ENCODE peak calls at places on chromosomes 2 and 18, in eight cellular contexts. A is heart right ventricle, F is left lung, J is upper lobe of right lung, O is Panc1, X is HepG2, I is RWPE2, B is right cardiac atrium. Q is an unnamed sample.

GRCh38 chr18:3395466-3395865 is 54.5 kb upstream of the TGIF1 start:
- ATAC-seq in I (no peak), B (no peak), A (no peak), X (no peak), J (no peak), O (no peak), F (no peak), Q (no peak)

GRCh38 chr2:200308421-200309295 is 2.2 kb downstream of the SPATS2L start:
- ATAC-seq in A (no peak), F (no peak), J (no peak), B (no peak), I (no peak), O (no peak), X (no peak), Q (no peak)

GRCh38 chr2:43539436-43539835 is 56.4 kb downstream of the THADA start:
- ATAC-seq in I (no peak), B (no peak), J (no peak), F (no peak), A (no peak), X (no peak), O (no peak), Q (no peak)

GRCh38 chr2:196380575-196380974 is 209.2 kb upstream of the STK17B start:
- ATAC-seq in F (no peak), O (no peak), A (peak), B (peak), I (no peak), X (no peak), J (no peak), Q (no peak)

GRCh38 chr2:112583497-112584133 is 794 bp upstream of the CHCHD5 start:
- ATAC-seq in X (peak), A (no peak), J (no peak), B (no peak), I (no peak), O (no peak), F (peak), Q (no peak)

GRCh38 chr18:75235891-75236290 is 25.3 kb downstream of the TSHZ1 start:
- ATAC-seq in A (no peak), B (no peak), O (no peak), X (no peak), I (no peak), J (no peak), F (no peak), Q (no peak)

GRCh38 chr2:86211033-86211795 is 12.0 kb downstream of the MRPL35 start:
- ATAC-seq in X (peak), F (peak), I (no peak), B (no peak), J (peak), O (no peak), A (no peak), Q (no peak)

GRCh38 chr2:25397777-25398176 is 56.1 kb upstream of the DNMT3A start:
- ATAC-seq in O (no peak), X (no peak), A (no peak), F (no peak), J (no peak), I (no peak), B (no peak), Q (no peak)

GRCh38 chr2:66366619-66367018 is 68.3 kb upstream of the MEIS1 start:
- ATAC-seq in X (no peak), O (no peak), A (no peak), B (no peak), I (no peak), J (no peak), F (no peak), Q (no peak)

GRCh38 chr2:66446178-66446860 is 11.4 kb downstream of the MEIS1 start:
- ATAC-seq in I (no peak), X (no peak), A (peak), J (peak), F (peak), B (peak), O (no peak), Q (peak)

GRCh38 chr2:36146765-36147164 is 208.8 kb upstream of the CRIM1 start:
- ATAC-seq in A (no peak), O (no peak), J (no peak), F (no peak), B (no peak), X (no peak), I (no peak), Q (no peak)

GRCh38 chr18:23137093-23137640 is 1.9 kb downstream of the CABLES1 start:
- ATAC-seq in A (no peak), I (no peak), X (no peak), B (peak), J (peak), O (no peak), F (peak), Q (no peak)

GRCh38 chr2:127016329-127016728 is 90.6 kb downstream of the BIN1 start:
- ATAC-seq in I (no peak), J (no peak), B (no peak), F (no peak), X (no peak), O (no peak), A (peak), Q (no peak)

GRCh38 chr2:38433607-38433975 is 56.5 kb upstream of the ATL2 start:
- ATAC-seq in F (no peak), I (peak), O (no peak), J (no peak), X (no peak), A (no peak), B (no peak), Q (no peak)

GRCh38 chr2:219596954-219597551 is 604 bp upstream of the STK11IP start:
- ATAC-seq in O (peak), A (peak), B (peak), I (peak), F (peak), X (peak), J (no peak), Q (no peak)

GRCh38 chr18:61187971-61188370 is 145.3 kb upstream of the CDH20 start:
- ATAC-seq in F (no peak), O (no peak), B (no peak), X (no peak), I (no peak), A (no peak), J (no peak), Q (no peak)

GRCh38 chr2:174341995-174342571 is 7.3 kb downstream of the SP9 start:
- ATAC-seq in I (peak), F (peak), B (peak), J (peak), X (peak), O (peak), A (peak), Q (peak)

GRCh38 chr2:86274265-86274917 is 63.0 kb downstream of the REEP1 start:
- ATAC-seq in B (no peak), F (peak), I (peak), X (no peak), J (no peak), O (no peak), A (peak), Q (no peak)

GRCh38 chr18:22355069-22355468 is 62.6 kb downstream of the CTAGE1 start:
- ATAC-seq in J (no peak), X (no peak), B (peak), A (peak), O (no peak), I (no peak), F (no peak), Q (no peak)

GRCh38 chr2:121564905-121565304 is 34.2 kb downstream of the RNU4ATAC start:
- ATAC-seq in A (peak), F (no peak), B (no peak), J (peak), I (no peak), X (peak), O (no peak), Q (no peak)

GRCh38 chr2:199379251-199379650 is 78.5 kb downstream of the SATB2 start:
- ATAC-seq in I (peak), B (no peak), X (no peak), A (no peak), F (no peak), J (no peak), O (peak), Q (no peak)

GRCh38 chr2:135935914-135936313 is 49.5 kb downstream of the DARS1 start:
- ATAC-seq in O (no peak), X (no peak), A (no peak), F (no peak), J (no peak), I (no peak), B (no peak), Q (no peak)

GRCh38 chr2:111031546-111032484 is 88.9 kb upstream of the BCL2L11 start:
- ATAC-seq in X (no peak), B (peak), O (no peak), A (peak), J (peak), I (no peak), F (peak), Q (no peak)

GRCh38 chr2:213848631-213849030 is 562.2 kb upstream of the VWC2L start:
- ATAC-seq in F (no peak), O (no peak), I (peak), A (no peak), X (no peak), B (no peak), J (no peak), Q (no peak)

GRCh38 chr2:60535392-60536312 is 17.8 kb downstream of the BCL11A start:
- ATAC-seq in X (no peak), J (no peak), I (no peak), O (no peak), F (no peak), B (no peak), A (no peak), Q (no peak)

GRCh38 chr2:47503481-47504070 is 100.6 kb downstream of the MSH2 start:
- ATAC-seq in F (no peak), I (no peak), B (no peak), O (no peak), J (no peak), A (no peak), X (peak), Q (no peak)

GRCh38 chr2:232522014-232522854 is 2.0 kb downstream of the PRSS56 start:
- ATAC-seq in X (peak), B (peak), A (peak), O (peak), I (peak), J (peak), F (peak), Q (peak)

GRCh38 chr2:102839668-102840388 is 78.0 kb downstream of the TMEM182 start:
- ATAC-seq in F (no peak), O (no peak), B (no peak), A (peak), X (peak), J (peak), I (no peak), Q (no peak)

GRCh38 chr18:47204908-47205522 is 28.9 kb upstream of the IER3IP1 start:
- ATAC-seq in F (peak), B (peak), O (peak), J (peak), A (no peak), I (peak), X (peak), Q (no peak)

GRCh38 chr18:1732143-1732542 is 827.5 kb downstream of the ADCYAP1 start:
- ATAC-seq in O (no peak), B (no peak), I (no peak), J (no peak), F (no peak), A (no peak), X (no peak), Q (no peak)

GRCh38 chr2:153165021-153165420 is 313.5 kb downstream of the RPRM start:
- ATAC-seq in O (no peak), J (no peak), B (no peak), F (no peak), I (no peak), A (no peak), X (no peak), Q (no peak)

GRCh38 chr18:78542204-78542603 is 437.4 kb upstream of the SALL3 start:
- ATAC-seq in F (peak), X (no peak), O (no peak), I (peak), A (peak), B (peak), J (peak), Q (peak)
- H3K4me3 ChIP-seq in F (no peak), X (no peak), O (no peak), I (no peak), A (no peak), B (no peak), J (no peak), Q (no peak)

GRCh38 chr2:98508690-98509054 is 64.0 kb downstream of the INPP4A start:
- ATAC-seq in J (peak), O (no peak), F (peak), B (peak), A (peak), X (no peak), I (no peak), Q (peak)
- H3K27ac ChIP-seq in J (peak), O (no peak), F (peak), B (peak), A (peak), X (no peak), I (no peak), Q (no peak)

GRCh38 chr18:12408247-12408869 is 629 bp downstream of the PRELID3A start:
- ATAC-seq in O (peak), J (peak), I (no peak), X (no peak), B (no peak), A (no peak), F (peak), Q (no peak)
- H3K4me3 ChIP-seq in O (peak), J (peak), I (peak), X (no peak), B (peak), A (peak), F (peak), Q (peak)

GRCh38 chr2:79929624-79930023 is 374.9 kb downstream of the LRRTM1 start:
- ATAC-seq in I (no peak), F (no peak), X (no peak), J (no peak), O (no peak), B (no peak), A (no peak), Q (no peak)
- H3K27ac ChIP-seq in I (no peak), F (no peak), X (no peak), J (no peak), O (no peak), B (no peak), A (no peak), Q (no peak)

GRCh38 chr2:222290691-222291484 is 7.9 kb downstream of the PAX3 start:
- ATAC-seq in J (peak), F (no peak), I (no peak), A (peak), O (no peak), X (peak), B (peak), Q (no peak)

GRCh38 chr2:222290371-222290690 is 8.5 kb downstream of the PAX3 start:
- ATAC-seq in X (no peak), J (no peak), B (no peak), I (no peak), A (no peak), F (no peak), O (no peak), Q (no peak)

GRCh38 chr2:222292738-222293134 is 6.1 kb downstream of the PAX3 start:
- ATAC-seq in A (no peak), B (no peak), F (no peak), O (no peak), X (no peak), I (no peak), J (no peak), Q (no peak)

GRCh38 chr2:222292113-222292737 is 6.6 kb downstream of the PAX3 start:
- ATAC-seq in J (no peak), F (no peak), X (no peak), I (no peak), A (no peak), O (no peak), B (no peak), Q (no peak)

GRCh38 chr2:222291485-222291841 is 7.3 kb downstream of the PAX3 start:
- ATAC-seq in J (no peak), O (no peak), B (no peak), X (peak), I (no peak), A (no peak), F (no peak), Q (no peak)
- H3K4me3 ChIP-seq in J (no peak), O (no peak), B (no peak), X (no peak), I (no peak), A (no peak), F (no peak), Q (no peak)

GRCh38 chr2:241772063-241772499 is 4.5 kb upstream of the GAL3ST2 start:
- ATAC-seq in X (no peak), A (no peak), O (no peak), J (no peak), F (no peak), I (no peak), B (no peak), Q (no peak)

GRCh38 chr2:241775223-241776177 is 1.1 kb upstream of the GAL3ST2 start:
- ATAC-seq in I (no peak), O (peak), B (no peak), X (peak), F (no peak), A (no peak), J (no peak), Q (no peak)

GRCh38 chr2:241774419-241775222 is 2.0 kb upstream of the GAL3ST2 start:
- ATAC-seq in J (no peak), X (peak), A (no peak), B (no peak), I (peak), F (no peak), O (peak), Q (no peak)

GRCh38 chr2:241771286-241772062 is 5.1 kb upstream of the GAL3ST2 start:
- ATAC-seq in F (peak), X (peak), A (peak), I (no peak), J (no peak), B (peak), O (no peak), Q (peak)

DNA sequence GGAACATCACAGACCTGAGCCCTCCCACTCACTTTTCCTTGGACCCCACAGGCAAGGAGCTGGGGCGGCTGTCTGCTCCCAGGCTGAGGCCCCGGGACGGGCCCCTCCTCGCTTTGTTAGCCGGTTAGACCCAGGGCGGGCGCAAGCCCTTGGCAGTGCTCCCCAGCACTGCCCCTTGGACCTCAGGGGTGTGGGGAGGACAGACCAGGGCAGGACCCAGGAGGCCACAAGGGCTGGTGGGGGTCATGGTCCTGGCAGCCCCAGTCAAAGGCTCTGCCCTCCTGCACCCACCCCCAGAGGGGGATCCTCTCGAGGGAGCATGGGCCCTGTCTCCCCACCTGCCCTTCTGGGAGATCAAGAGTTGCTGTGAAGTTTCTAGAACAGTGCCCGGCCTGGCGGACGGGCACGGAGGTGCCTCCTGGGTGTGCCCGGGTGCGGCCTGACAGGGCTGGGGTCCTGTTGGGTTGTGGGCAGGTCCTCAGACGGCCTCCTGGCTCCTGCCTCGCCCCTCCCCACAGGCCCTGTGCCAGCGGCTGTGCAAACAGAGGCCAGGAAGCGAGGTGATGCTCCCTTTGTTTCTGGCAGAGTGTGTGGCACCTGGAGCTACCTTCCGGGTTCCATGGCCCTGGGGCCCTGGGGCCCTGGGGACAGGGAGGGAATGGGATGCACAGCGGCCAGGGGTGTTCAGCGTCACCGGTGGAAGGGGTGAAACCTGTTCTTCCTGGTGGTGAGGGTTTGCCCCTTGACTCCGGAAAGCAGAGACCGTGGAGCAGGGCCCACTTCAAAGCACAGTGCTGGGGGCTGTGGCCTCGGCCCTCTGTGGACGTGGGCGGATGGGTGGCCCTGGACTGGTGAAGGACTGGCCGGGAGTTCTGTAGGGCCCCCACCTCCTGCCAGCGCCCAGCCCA is 2.9 kb upstream of the GAL3ST2 start:
- ATAC-seq in O (peak), A (no peak), I (no peak), B (no peak), X (peak), J (no peak), F (no peak), Q (no peak)
- H3K27ac ChIP-seq in O (no peak), A (no peak), I (no peak), B (no peak), X (peak), J (no peak), F (no peak), Q (no peak)

GRCh38 chr2:216107760-216108159 is 1.4 kb upstream of the XRCC5 start:
- ATAC-seq in I (no peak), J (no peak), O (no peak), B (no peak), F (no peak), A (no peak), X (peak), Q (no peak)
- H3K4me3 ChIP-seq in I (no peak), J (no peak), O (peak), B (no peak), F (no peak), A (no peak), X (peak), Q (no peak)

DNA sequence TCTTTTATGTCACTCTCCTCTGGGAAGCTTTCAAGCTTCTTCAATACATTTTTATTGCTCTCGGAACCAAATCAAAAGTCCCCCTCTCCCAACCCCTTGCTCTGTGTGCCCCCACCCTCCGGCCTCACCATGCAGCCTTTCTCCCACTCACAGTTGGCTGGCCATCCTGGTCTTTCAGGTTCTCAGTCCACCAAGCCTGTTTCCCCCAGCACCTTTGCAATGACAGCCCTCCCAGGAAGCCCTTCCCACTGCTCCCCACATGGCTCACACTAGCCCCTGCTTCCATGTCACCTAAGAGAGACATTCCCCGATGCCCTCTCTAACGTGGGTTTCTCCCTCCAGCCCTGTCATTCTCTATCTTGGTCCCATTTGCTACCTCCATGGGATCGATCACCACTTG is 266.6 kb downstream of the SRBD1 start:
- ATAC-seq in B (no peak), O (no peak), X (no peak), A (no peak), F (no peak), J (no peak), I (no peak), Q (no peak)
- H3K27ac ChIP-seq in B (no peak), O (no peak), X (no peak), A (no peak), F (no peak), J (no peak), I (no peak), Q (no peak)

DNA sequence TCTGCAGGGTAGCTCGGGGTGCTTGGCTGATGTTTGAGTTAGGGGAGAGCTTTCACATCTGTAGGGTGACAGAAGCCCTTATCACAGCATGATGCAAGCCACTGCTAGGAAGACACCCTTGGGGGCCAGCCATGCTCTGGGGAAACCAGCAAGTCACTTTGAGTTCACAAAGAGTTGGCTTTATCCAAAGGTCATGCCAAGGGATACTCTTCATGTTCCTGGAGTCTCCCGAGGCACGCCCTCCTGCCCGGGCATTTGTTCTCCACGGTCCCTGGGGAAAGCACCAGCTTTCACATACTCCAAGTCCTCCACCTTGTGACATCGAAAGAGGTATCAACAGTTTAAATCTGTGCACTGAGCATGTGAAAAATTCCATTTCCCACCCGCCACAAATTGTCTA is 227.7 kb downstream of the VAPA start:
- ATAC-seq in J (peak), B (peak), O (no peak), F (peak), X (peak), A (peak), I (no peak), Q (no peak)
- H3K4me3 ChIP-seq in J (no peak), B (no peak), O (no peak), F (no peak), X (no peak), A (no peak), I (no peak), Q (no peak)